ENCODE peak calls at places on chromosomes 6 and 20, in nine cellular contexts. One of them, this sample, is unnamed.

GRCh38 chr20:46558511-46558959 is 8.1 kb upstream of the OCSTAMP start:
- DNase-seq in GM23338: no peak
- DNase-seq in stimulated activated effector memory CD8-positive, alpha-beta T cell treated with anti-CD3 and anti-CD28 coated beads, Interleukin-12 subunit alpha, Interleukin-12 subunit beta, amount 100 ng/mL, for 72 hours: no peak
- DNase-seq in SJSA1: no peak
- DNase-seq in CD8-positive, alpha-beta memory T cell: no peak
- DNase-seq in HTR-8/SVneo: peak
- DNase-seq in dorsolateral prefrontal cortex: no peak
- DNase-seq in activated CD4-positive, alpha-beta T cell treated with anti-CD3 and anti-CD28 coated beads, Interleukin-2, amount 50 U/mL, for 48 hours: peak
- DNase-seq in T-helper 22 cell: no peak
- DNase-seq in this sample: no peak

GRCh38 chr6:125658125-125658524 is 91.3 kb upstream of the HEY2 start:
- DNase-seq in GM23338: no peak
- DNase-seq in stimulated activated effector memory CD8-positive, alpha-beta T cell treated with anti-CD3 and anti-CD28 coated beads, Interleukin-12 subunit alpha, Interleukin-12 subunit beta, amount 100 ng/mL, for 72 hours: no peak
- DNase-seq in SJSA1: no peak
- DNase-seq in CD8-positive, alpha-beta memory T cell: no peak
- DNase-seq in HTR-8/SVneo: no peak
- DNase-seq in dorsolateral prefrontal cortex: no peak
- DNase-seq in activated CD4-positive, alpha-beta T cell treated with anti-CD3 and anti-CD28 coated beads, Interleukin-2, amount 50 U/mL, for 48 hours: no peak
- DNase-seq in T-helper 22 cell: no peak
- DNase-seq in this sample: no peak

GRCh38 chr6:150169609-150170008 is 26.8 kb downstream of the PPP1R14C start:
- DNase-seq in GM23338: no peak
- DNase-seq in stimulated activated effector memory CD8-positive, alpha-beta T cell treated with anti-CD3 and anti-CD28 coated beads, Interleukin-12 subunit alpha, Interleukin-12 subunit beta, amount 100 ng/mL, for 72 hours: peak
- DNase-seq in SJSA1: no peak
- DNase-seq in CD8-positive, alpha-beta memory T cell: no peak
- DNase-seq in HTR-8/SVneo: no peak
- DNase-seq in dorsolateral prefrontal cortex: no peak
- DNase-seq in activated CD4-positive, alpha-beta T cell treated with anti-CD3 and anti-CD28 coated beads, Interleukin-2, amount 50 U/mL, for 48 hours: peak
- DNase-seq in T-helper 22 cell: no peak
- DNase-seq in this sample: no peak

GRCh38 chr6:38034269-38034914 is 214.9 kb downstream of the ZFAND3 start:
- DNase-seq in GM23338: peak
- DNase-seq in stimulated activated effector memory CD8-positive, alpha-beta T cell treated with anti-CD3 and anti-CD28 coated beads, Interleukin-12 subunit alpha, Interleukin-12 subunit beta, amount 100 ng/mL, for 72 hours: no peak
- DNase-seq in SJSA1: no peak
- DNase-seq in CD8-positive, alpha-beta memory T cell: no peak
- DNase-seq in HTR-8/SVneo: no peak
- DNase-seq in dorsolateral prefrontal cortex: no peak
- DNase-seq in activated CD4-positive, alpha-beta T cell treated with anti-CD3 and anti-CD28 coated beads, Interleukin-2, amount 50 U/mL, for 48 hours: no peak
- DNase-seq in T-helper 22 cell: no peak
- DNase-seq in this sample: no peak

GRCh38 chr20:64110411-64111068 is 3.2 kb upstream of the NPBWR2 start:
- DNase-seq in GM23338: peak
- DNase-seq in stimulated activated effector memory CD8-positive, alpha-beta T cell treated with anti-CD3 and anti-CD28 coated beads, Interleukin-12 subunit alpha, Interleukin-12 subunit beta, amount 100 ng/mL, for 72 hours: peak
- DNase-seq in SJSA1: peak
- DNase-seq in CD8-positive, alpha-beta memory T cell: no peak
- DNase-seq in HTR-8/SVneo: no peak
- DNase-seq in dorsolateral prefrontal cortex: no peak
- DNase-seq in activated CD4-positive, alpha-beta T cell treated with anti-CD3 and anti-CD28 coated beads, Interleukin-2, amount 50 U/mL, for 48 hours: no peak
- DNase-seq in T-helper 22 cell: no peak
- DNase-seq in this sample: no peak

GRCh38 chr6:88220493-88220892 is 54.3 kb upstream of the CNR1 start:
- DNase-seq in GM23338: peak
- DNase-seq in stimulated activated effector memory CD8-positive, alpha-beta T cell treated with anti-CD3 and anti-CD28 coated beads, Interleukin-12 subunit alpha, Interleukin-12 subunit beta, amount 100 ng/mL, for 72 hours: no peak
- DNase-seq in SJSA1: no peak
- DNase-seq in CD8-positive, alpha-beta memory T cell: no peak
- DNase-seq in HTR-8/SVneo: no peak
- DNase-seq in dorsolateral prefrontal cortex: no peak
- DNase-seq in activated CD4-positive, alpha-beta T cell treated with anti-CD3 and anti-CD28 coated beads, Interleukin-2, amount 50 U/mL, for 48 hours: no peak
- DNase-seq in T-helper 22 cell: no peak
- DNase-seq in this sample: no peak

GRCh38 chr20:1002682-1003561 is 811 bp upstream of the RSPO4 start:
- DNase-seq in GM23338: no peak
- DNase-seq in stimulated activated effector memory CD8-positive, alpha-beta T cell treated with anti-CD3 and anti-CD28 coated beads, Interleukin-12 subunit alpha, Interleukin-12 subunit beta, amount 100 ng/mL, for 72 hours: no peak
- DNase-seq in SJSA1: no peak
- DNase-seq in CD8-positive, alpha-beta memory T cell: no peak
- DNase-seq in HTR-8/SVneo: no peak
- DNase-seq in dorsolateral prefrontal cortex: no peak
- DNase-seq in activated CD4-positive, alpha-beta T cell treated with anti-CD3 and anti-CD28 coated beads, Interleukin-2, amount 50 U/mL, for 48 hours: no peak
- DNase-seq in T-helper 22 cell: no peak
- DNase-seq in this sample: no peak

GRCh38 chr20:47501117-47501482 is 587 bp upstream of the NCOA3 start:
- DNase-seq in GM23338: no peak
- DNase-seq in stimulated activated effector memory CD8-positive, alpha-beta T cell treated with anti-CD3 and anti-CD28 coated beads, Interleukin-12 subunit alpha, Interleukin-12 subunit beta, amount 100 ng/mL, for 72 hours: no peak
- DNase-seq in SJSA1: no peak
- DNase-seq in CD8-positive, alpha-beta memory T cell: peak
- DNase-seq in HTR-8/SVneo: no peak
- DNase-seq in dorsolateral prefrontal cortex: no peak
- DNase-seq in activated CD4-positive, alpha-beta T cell treated with anti-CD3 and anti-CD28 coated beads, Interleukin-2, amount 50 U/mL, for 48 hours: no peak
- DNase-seq in T-helper 22 cell: no peak
- DNase-seq in this sample: no peak

GRCh38 chr20:10216146-10216741 is 2.4 kb upstream of the SNAP25 start:
- DNase-seq in GM23338: peak
- DNase-seq in stimulated activated effector memory CD8-positive, alpha-beta T cell treated with anti-CD3 and anti-CD28 coated beads, Interleukin-12 subunit alpha, Interleukin-12 subunit beta, amount 100 ng/mL, for 72 hours: no peak
- DNase-seq in SJSA1: no peak
- DNase-seq in CD8-positive, alpha-beta memory T cell: no peak
- DNase-seq in HTR-8/SVneo: no peak
- DNase-seq in dorsolateral prefrontal cortex: no peak
- DNase-seq in activated CD4-positive, alpha-beta T cell treated with anti-CD3 and anti-CD28 coated beads, Interleukin-2, amount 50 U/mL, for 48 hours: no peak
- DNase-seq in T-helper 22 cell: no peak
- DNase-seq in this sample: no peak

This sample was measured in effector memory CD4-positive, alpha-beta T cell.